ENCODE peak calls at places on chromosomes 2 and 18, in ten cellular contexts. V is spleen, F is body of pancreas, X is HCT116, S is transverse colon, C is IMR-90, Z is adrenal gland, T is ovary, U is prostate gland, Y is Peyer's patch. H is an unnamed sample.

GRCh38 chr2:2325538-2325937 is 5.5 kb downstream of the MYT1L start:
- DNase-seq in U (no peak), F (no peak), S (no peak), C (no peak), V (no peak), T (no peak), X (no peak), Z (no peak), Y (no peak), H (no peak)

GRCh38 chr2:68806511-68807109 is 64.6 kb downstream of the BMP10 start:
- DNase-seq in Z (no peak), S (no peak), V (no peak), Y (no peak), C (peak), T (no peak), F (no peak), X (no peak), U (no peak), H (no peak)

GRCh38 chr2:226772389-226773179 is 27.0 kb downstream of the IRS1 start:
- DNase-seq in F (no peak), C (peak), U (no peak), S (no peak), T (no peak), Y (no peak), X (no peak), V (no peak), Z (no peak), H (no peak)

GRCh38 chr18:40355701-40356100 is 1599.3 kb upstream of the PIK3C3 start:
- DNase-seq in C (peak), X (no peak), S (no peak), V (no peak), T (no peak), U (no peak), Y (no peak), F (no peak), Z (no peak), H (no peak)

GRCh38 chr2:67880291-67880761 is 182.5 kb downstream of the C1D start:
- DNase-seq in X (no peak), F (peak), Y (no peak), C (peak), Z (no peak), T (no peak), S (no peak), U (peak), V (no peak), H (peak)

GRCh38 chr2:120684691-120685402 is 50.8 kb upstream of the GLI2 start:
- DNase-seq in V (peak), F (no peak), Y (no peak), U (no peak), S (no peak), T (no peak), C (peak), Z (no peak), X (no peak), H (no peak)

GRCh38 chr2:214987261-214987660 is 151.2 kb downstream of the ABCA12 start:
- DNase-seq in C (no peak), T (no peak), V (no peak), S (no peak), F (no peak), X (no peak), U (no peak), Y (no peak), Z (no peak), H (no peak)

GRCh38 chr2:66434679-66435548 is at the start of gene MEIS1:
- DNase-seq in U (peak), C (peak), T (peak), Y (peak), V (peak), X (no peak), S (peak), Z (peak), F (peak), H (peak)

GRCh38 chr2:38620282-38620977 is 17.7 kb upstream of the HNRNPLL start:
- DNase-seq in T (no peak), Z (no peak), U (no peak), S (no peak), Y (no peak), V (no peak), C (peak), F (peak), X (no peak), H (no peak)

GRCh38 chr18:48186084-48186798 is 222.9 kb downstream of the ZBTB7C start:
- DNase-seq in Z (no peak), V (no peak), T (peak), U (no peak), X (no peak), C (no peak), F (no peak), Y (no peak), S (no peak), H (no peak)

GRCh38 chr2:135144343-135144742 is 92.3 kb downstream of the RAB3GAP1 start:
- DNase-seq in Z (no peak), C (no peak), S (no peak), V (no peak), F (no peak), T (no peak), U (no peak), X (no peak), Y (no peak), H (no peak)

DNA sequence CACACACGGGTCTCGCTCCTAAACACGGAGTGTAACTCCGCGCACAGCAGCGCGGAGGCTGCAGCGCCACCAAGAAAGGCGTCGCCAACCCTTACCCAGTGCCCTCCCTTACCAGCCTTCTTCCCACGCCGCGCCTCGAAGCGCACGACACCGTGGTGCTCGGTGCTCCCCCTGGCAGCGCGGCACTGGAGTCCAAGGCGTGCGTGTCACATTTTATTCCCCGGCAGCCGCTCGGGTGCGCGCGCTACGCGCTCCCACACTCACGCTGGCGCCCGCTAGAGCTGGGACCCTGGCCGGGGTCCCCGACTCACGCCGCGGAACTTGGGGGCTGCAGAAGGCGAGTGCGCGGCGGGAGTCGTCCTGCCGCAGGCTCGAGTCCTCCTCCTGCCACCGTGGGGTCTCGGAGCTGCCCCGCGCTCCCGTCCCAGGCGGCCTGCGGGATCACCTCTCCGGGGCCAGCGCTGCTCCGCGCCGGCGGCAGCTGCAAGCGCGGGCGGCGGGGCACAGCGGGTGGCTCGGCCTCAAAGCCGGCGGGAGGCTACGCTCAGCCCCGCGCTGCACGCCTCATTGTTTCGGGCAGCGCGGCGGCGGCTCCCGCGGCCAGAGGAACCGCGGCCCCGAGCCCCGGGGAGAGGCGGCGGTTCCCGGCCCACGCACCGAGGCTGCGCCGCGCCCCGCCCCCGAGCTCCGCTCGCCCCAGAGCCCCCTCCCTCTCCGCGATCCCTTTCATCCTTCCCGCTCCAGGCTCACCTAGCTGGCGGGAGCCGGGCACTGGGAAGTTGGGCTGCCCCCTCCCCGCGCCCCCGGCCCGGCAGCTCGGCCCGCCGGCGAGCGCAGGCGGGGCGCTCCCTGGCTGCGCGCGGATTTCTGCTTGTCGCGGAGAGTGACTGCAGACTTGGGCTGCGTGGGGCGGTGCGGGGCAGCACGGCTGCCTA is at the start of gene ST6GAL2:
- DNase-seq in X (no peak), V (no peak), U (no peak), Z (no peak), F (no peak), C (no peak), S (no peak), T (no peak), Y (no peak), H (no peak)
- TF ChIP-seq POLR2A in X (no peak), V (no peak), U (no peak), Z (no peak), F (no peak), C (no peak), S (no peak), T (no peak), Y (no peak), H (no peak)

DNA sequence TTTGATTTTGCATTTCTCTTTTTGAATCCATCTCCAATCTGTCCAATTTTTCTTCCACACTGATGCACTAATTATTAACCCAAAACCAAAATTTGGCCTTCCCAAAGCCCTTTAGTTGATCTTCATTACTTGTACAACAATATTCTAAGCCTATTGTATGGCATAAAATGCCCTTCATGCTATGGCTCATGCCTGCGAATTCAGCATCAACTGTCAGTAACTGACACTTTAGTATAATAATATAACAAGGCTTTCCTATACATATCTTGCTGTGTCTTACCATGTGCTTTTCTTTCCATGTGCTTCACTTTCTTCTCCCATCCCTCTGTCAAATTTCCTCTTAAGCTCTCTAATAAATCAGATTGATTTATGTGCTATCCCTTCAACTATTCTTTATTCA is 154.0 kb upstream of the TFPI start:
- DNase-seq in V (no peak), U (no peak), F (no peak), Y (no peak), C (no peak), X (no peak), Z (no peak), S (no peak), T (no peak), H (no peak)
- TF ChIP-seq POLR2A in V (no peak), U (no peak), F (no peak), Y (no peak), C (no peak), X (no peak), Z (no peak), S (no peak), T (no peak), H (no peak)

GRCh38 chr2:60341151-60341550 is 212.3 kb downstream of the BCL11A start:
- DNase-seq in S (no peak), V (no peak), Y (no peak), T (no peak), X (no peak), C (no peak), F (no peak), U (no peak), Z (no peak), H (no peak)
- TF ChIP-seq POLR2A in S (no peak), V (no peak), Y (no peak), T (no peak), X (no peak), C (no peak), F (no peak), U (no peak), Z (no peak), H (no peak)

DNA sequence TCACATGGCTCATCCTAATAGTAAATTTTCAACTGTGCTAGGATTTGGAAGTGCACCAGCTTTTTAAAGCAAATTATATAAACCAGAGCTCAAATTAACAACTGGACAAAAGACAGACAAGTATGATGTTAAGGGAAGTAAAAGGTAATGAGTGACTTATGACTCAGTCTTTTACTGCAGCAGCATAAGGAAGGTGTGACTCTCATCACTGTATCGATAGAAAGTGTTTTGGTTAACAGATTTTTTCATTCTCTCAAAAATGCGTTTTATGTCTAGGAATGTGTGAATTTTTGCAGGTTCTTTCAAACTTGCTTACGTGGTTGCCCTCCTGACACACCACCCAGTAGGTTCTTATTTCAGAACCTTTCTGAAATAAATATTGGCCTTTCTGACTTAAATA is 244.2 kb upstream of the BOD1L2 start:
- DNase-seq in Z (no peak), F (no peak), V (no peak), U (no peak), S (no peak), C (no peak), Y (no peak), T (no peak), X (no peak), H (no peak)
- TF ChIP-seq POLR2A in Z (no peak), F (no peak), V (no peak), U (no peak), S (no peak), C (no peak), Y (no peak), T (no peak), X (no peak), H (no peak)

GRCh38 chr2:183035954-183036669 is 2.1 kb downstream of the NCKAP1 start:
- DNase-seq in Y (no peak), T (no peak), Z (no peak), C (no peak), S (no peak), X (no peak), V (no peak), U (no peak), F (no peak), H (no peak)

GRCh38 chr2:183040604-183041003 is 2.3 kb upstream of the NCKAP1 start:
- DNase-seq in U (no peak), Z (no peak), V (no peak), F (no peak), S (no peak), Y (no peak), C (no peak), T (no peak), X (no peak), H (no peak)

GRCh38 chr2:183037281-183037659 is 987 bp downstream of the NCKAP1 start:
- DNase-seq in Z (no peak), U (no peak), C (peak), S (no peak), F (no peak), V (no peak), T (no peak), X (peak), Y (no peak), H (no peak)

GRCh38 chr2:183037660-183038340 is 457 bp downstream of the NCKAP1 start:
- DNase-seq in X (no peak), T (peak), F (no peak), V (no peak), S (peak), C (no peak), Z (peak), Y (peak), U (peak), H (peak)

DNA sequence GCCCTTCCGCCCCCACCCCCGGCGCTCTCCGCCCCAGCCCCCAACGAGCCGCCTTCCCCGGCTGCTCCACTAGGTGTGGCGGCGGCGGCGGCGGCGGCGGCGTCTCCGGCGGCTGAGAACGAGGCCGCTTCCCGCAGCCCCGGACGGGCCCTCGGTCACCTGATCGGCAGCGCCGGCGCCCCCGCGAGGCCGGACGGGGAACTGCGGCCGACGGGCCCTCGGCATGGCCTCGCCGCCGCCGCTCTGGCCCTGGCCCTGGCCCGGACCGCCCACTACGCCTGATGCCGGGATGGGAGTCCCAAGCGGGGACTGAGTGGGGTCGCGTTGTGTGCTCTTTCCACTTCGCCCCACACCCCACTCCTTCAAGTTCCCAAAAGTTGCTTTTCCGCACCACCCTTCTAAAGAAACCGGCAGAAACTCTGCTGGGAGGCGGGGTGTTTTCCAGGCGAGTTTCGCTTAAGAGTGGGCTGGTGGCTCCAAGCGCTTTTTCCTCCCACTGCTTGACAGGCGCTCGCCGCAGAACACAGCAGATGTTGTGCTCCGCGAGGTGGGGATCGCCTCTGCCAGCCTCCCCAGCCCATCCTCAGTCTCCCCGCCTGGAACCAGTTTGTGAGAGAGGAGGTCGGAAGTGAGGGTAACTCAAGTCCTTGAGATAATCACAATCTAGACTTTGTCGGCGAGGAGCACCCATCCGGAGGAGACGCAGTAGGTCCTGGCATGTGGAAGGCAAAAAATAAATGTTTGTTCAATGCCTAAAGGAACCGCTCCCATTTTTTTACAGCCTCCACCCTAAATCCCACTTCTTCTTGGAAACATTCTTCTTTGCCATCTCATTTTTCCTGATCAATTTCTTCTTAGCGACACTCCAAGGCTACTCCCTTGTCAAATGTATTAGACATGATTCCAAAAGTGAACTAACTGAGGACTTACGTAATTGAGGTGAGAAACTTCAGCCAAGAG is at the start of gene NCKAP1:
- DNase-seq in Y (peak), F (peak), X (peak), S (peak), U (peak), Z (peak), T (peak), V (peak), C (peak), H (peak)
- TF ChIP-seq POLR2A in Y (no peak), F (peak), X (no peak), S (peak), U (peak), Z (peak), T (peak), V (no peak), C (no peak), H (peak)

GRCh38 chr2:216696321-216696720 is 972 bp upstream of the IGFBP5 start:
- DNase-seq in T (no peak), Y (no peak), S (no peak), C (no peak), Z (no peak), V (no peak), U (no peak), F (no peak), X (no peak), H (no peak)

GRCh38 chr2:216694201-216694825 is 1.0 kb downstream of the IGFBP5 start:
- DNase-seq in C (no peak), V (no peak), T (peak), Z (peak), X (no peak), U (peak), Y (no peak), S (peak), F (peak), H (no peak)

GRCh38 chr2:216696751-216697560 is 1.6 kb upstream of the IGFBP5 start:
- DNase-seq in F (no peak), Z (no peak), X (peak), U (no peak), V (no peak), S (no peak), T (no peak), Y (no peak), C (peak), H (no peak)

GRCh38 chr2:216694826-216695217 is 527 bp downstream of the IGFBP5 start:
- DNase-seq in Z (no peak), C (no peak), F (no peak), T (no peak), V (no peak), Y (no peak), U (no peak), S (no peak), X (no peak), H (no peak)

GRCh38 chr2:216695401-216695821 is at the start of gene IGFBP5:
- DNase-seq in Y (peak), F (peak), X (no peak), V (no peak), T (peak), U (peak), S (peak), Z (peak), C (peak), H (no peak)
- TF ChIP-seq POLR2A in Y (no peak), F (peak), X (no peak), V (no peak), T (peak), U (no peak), S (peak), Z (peak), C (peak), H (no peak)

DNA sequence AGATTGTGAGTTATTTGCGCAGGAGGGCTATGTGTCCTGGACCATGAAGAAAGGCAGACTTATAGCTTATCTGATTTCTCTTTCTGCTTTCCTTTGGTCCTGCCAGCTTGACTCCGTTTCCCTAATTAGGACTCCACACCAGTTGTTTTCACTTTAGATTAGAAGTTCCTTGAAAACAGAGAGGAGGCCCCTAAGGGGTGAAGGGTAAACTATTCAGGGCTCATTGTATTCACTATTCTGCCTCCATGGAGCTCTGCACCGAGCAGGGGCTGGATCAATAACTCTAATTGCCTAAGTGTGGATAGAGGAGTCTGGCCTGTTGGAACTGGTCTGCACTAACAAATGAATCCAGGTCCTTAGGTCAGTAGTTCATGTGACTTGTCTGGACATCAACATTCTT is 36.2 kb upstream of the SKA1 start:
- DNase-seq in T (no peak), V (no peak), X (no peak), Y (no peak), C (no peak), F (no peak), S (no peak), U (no peak), Z (no peak), H (no peak)
- TF ChIP-seq POLR2A in T (no peak), V (no peak), X (no peak), Y (no peak), C (no peak), F (no peak), S (no peak), U (no peak), Z (no peak), H (no peak)